ENCODE peak calls at places on chromosomes 4 and X, in four cellular contexts. U, N, L and P are unnamed samples.

GRCh38 chrX:11214346-11215190 is 78.6 kb upstream of the AMELX start:
- DNase-seq in U (no peak), N (no peak), L (no peak), P (no peak)

GRCh38 chr4:159503243-159503642 is 400.4 kb downstream of the RAPGEF2 start:
- DNase-seq in U (no peak), N (no peak), L (no peak), P (no peak)

GRCh38 chr4:64846417-64846816 is 437.2 kb upstream of the TECRL start:
- DNase-seq in U (no peak), N (no peak), L (no peak), P (no peak)

GRCh38 chrX:150899191-150899757 is 806 bp upstream of the CD99L2 start:
- DNase-seq in U (peak; percentile 6), N (peak; percentile 42), L (peak; percentile 7), P (no peak)

GRCh38 chr4:119152741-119153140 is 17.1 kb downstream of the MYOZ2 start:
- DNase-seq in U (no peak), N (no peak), L (no peak), P (no peak)

GRCh38 chr4:165208741-165209388 is 1.5 kb downstream of the KLHL2 start:
- DNase-seq in U (no peak), N (no peak), L (no peak), P (no peak)

GRCh38 chrX:11770320-11770719 is 12.3 kb downstream of the MSL3 start:
- DNase-seq in U (peak; percentile 37), N (peak; percentile 42), L (no peak), P (no peak)

GRCh38 chr4:53541577-53542206 is 49.6 kb downstream of the LNX1 start:
- DNase-seq in U (no peak), N (no peak), L (no peak), P (no peak)

DNA sequence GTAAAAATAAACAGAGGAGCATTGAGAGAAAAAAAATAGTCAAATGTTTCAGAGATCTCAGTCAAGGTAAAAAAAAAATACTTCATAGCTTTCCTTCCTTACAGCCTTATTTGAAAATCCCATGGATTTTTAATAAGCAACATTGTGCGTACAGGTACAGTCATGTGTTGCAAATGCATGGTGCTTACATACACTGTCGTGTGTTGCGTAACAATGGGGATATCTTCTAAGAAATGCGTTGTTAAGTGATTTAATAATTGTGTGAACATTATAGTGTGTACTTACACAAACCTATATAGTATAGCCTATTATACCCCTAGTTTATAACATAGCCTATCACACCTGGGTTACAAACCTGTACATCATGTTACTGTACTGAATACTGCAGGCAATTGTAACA is 172.0 kb downstream of the UGT8 start:
- DNase-seq in U (no peak), N (no peak), L (no peak), P (no peak)
- TF ChIP-seq CTCF in U (no peak), N (no peak), L (no peak), P (no peak)

GRCh38 chr4:126627255-126627654 is 1005.5 kb upstream of the INTU start:
- DNase-seq in U (no peak), N (peak; percentile 39), L (no peak), P (no peak)
- TF ChIP-seq CTCF in U (no peak), N (peak; percentile 62), L (no peak), P (peak; percentile 33)

GRCh38 chr4:121696140-121696640 is 590 bp downstream of the ANXA5 start:
- DNase-seq in U (peak; percentile 24), N (peak; percentile 52), L (peak; percentile 86), P (no peak)
- TF ChIP-seq CTCF in U (peak; percentile 29), N (no peak), L (no peak), P (no peak)

GRCh38 chr4:77843628-77844027 is 19.0 kb upstream of the MRPL1 start:
- DNase-seq in U (no peak), N (no peak), L (no peak), P (no peak)
- TF ChIP-seq CTCF in U (no peak), N (no peak), L (no peak), P (no peak)

GRCh38 chrX:110145854-110146253 is 142.9 kb downstream of the TMEM164 start:
- DNase-seq in U (no peak), N (no peak), L (no peak), P (no peak)
- TF ChIP-seq CTCF in U (peak; percentile 18), N (peak; percentile 33), L (peak; percentile 56), P (peak; percentile 35)

DNA sequence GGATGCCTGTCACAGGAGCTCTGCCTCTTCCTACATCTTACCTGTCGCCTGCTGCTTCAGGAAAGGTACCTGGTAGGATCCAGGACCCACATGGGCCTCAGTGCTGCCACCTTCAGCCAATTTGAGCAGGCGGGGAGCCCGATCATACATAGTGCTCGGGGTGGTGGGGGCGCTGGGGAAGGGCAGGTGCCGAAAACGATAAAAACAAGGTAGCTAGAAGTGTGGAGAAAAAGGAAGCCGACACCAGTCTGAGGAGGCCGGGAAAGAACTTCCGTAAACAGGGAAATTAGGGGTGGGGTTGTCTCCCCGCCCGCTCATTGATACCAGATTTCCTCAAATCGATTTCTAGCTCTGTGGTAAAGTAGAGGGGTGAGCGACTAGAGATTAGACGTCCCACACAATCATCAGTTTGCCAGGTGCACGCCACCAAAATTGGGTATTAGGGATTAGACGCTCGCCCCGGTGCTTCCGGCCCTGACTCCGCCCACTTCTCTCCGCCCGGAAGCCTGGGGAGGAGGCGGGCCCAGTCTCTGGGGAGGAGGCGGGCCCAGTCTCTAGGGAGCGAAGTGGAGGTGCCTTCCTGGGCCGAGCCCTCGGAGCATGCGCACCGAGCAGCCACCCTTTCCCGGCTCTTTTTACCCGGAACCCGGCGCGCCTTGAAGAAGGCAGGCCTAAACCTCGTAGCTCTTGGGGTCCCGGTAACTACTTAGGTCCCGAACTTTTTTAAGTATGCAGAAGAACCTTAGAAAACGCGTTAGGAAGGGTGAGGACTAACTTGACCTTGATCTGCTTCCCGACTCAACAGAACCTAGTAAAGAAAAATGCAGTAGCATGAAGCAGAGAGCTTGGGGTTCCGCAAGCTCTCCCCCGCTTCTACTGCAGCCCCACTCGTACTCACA is at the start of gene STPG2:
- DNase-seq in U (peak; percentile 88), N (peak; percentile 98), L (peak; percentile 90), P (peak; percentile 33)
- TF ChIP-seq CTCF in U (peak; percentile 73), N (peak; percentile 74), L (peak; percentile 41), P (no peak)

GRCh38 chr4:76718806-76719205 is 179.1 kb downstream of the SOWAHB start:
- DNase-seq in U (no peak), N (peak; percentile 23), L (no peak), P (no peak)
- TF ChIP-seq CTCF in U (no peak), N (peak; percentile 45), L (no peak), P (no peak)

GRCh38 chr4:7462509-7462971 is 27.8 kb upstream of the PSAPL1 start:
- DNase-seq in U (no peak), N (peak; percentile 65), L (peak; percentile 30), P (no peak)
- TF ChIP-seq CTCF in U (no peak), N (peak; percentile 59), L (no peak), P (no peak)

GRCh38 chr4:162461952-162462351 is 298.2 kb upstream of the FSTL5 start:
- DNase-seq in U (no peak), N (no peak), L (no peak), P (no peak)

GRCh38 chr4:162456106-162456505 is 292.3 kb upstream of the FSTL5 start:
- DNase-seq in U (no peak), N (no peak), L (no peak), P (no peak)

GRCh38 chr4:162458051-162458450 is 294.3 kb upstream of the FSTL5 start:
- DNase-seq in U (no peak), N (no peak), L (no peak), P (no peak)

GRCh38 chr4:162457071-162457865 is 293.5 kb upstream of the FSTL5 start:
- DNase-seq in U (no peak), N (no peak), L (no peak), P (no peak)
- TF ChIP-seq CTCF in U (no peak), N (no peak), L (no peak), P (no peak)

GRCh38 chrX:46929439-46930018 is 17.3 kb downstream of the JADE3 start:
- DNase-seq in U (no peak), N (no peak), L (no peak), P (no peak)
- TF ChIP-seq CTCF in U (no peak), N (no peak), L (no peak), P (no peak)